ENCODE peak calls at places on chromosomes 11 and 22, in ten cellular contexts. P is uterus, H is transverse colon, G is A549, U is IMR-90, Q is body of pancreas, V is NB4, X is prostate gland, Z is ovary, J is Peyer's patch. W is an unnamed sample.

GRCh38 chr11:121606354-121606753 is 153.6 kb upstream of the SORL1-AS1 start:
- DNase-seq in P (no peak), H (no peak), G (no peak), U (peak; percentile 23), Q (no peak), V (no peak), X (no peak), Z (no peak), J (no peak), W (no peak)

GRCh38 chr11:36574486-36574885 is 6.7 kb downstream of the RAG1 start:
- DNase-seq in P (no peak), H (no peak), G (no peak), U (no peak), Q (no peak), V (no peak), X (no peak), Z (no peak), J (no peak), W (no peak)

GRCh38 chr22:27952091-27952490 is 33.0 kb upstream of the PITPNB start:
- DNase-seq in P (no peak), H (no peak), G (no peak), U (peak; percentile 81), Q (no peak), V (no peak), X (no peak), Z (no peak), J (no peak), W (no peak)

GRCh38 chr11:132531921-132532320 is 1000.4 kb downstream of the OPCML start:
- DNase-seq in P (no peak), H (no peak), G (no peak), U (no peak), Q (no peak), V (no peak), X (no peak), Z (no peak), J (no peak), W (no peak)

GRCh38 chr11:129814244-129814992 is 1.2 kb upstream of the TMEM45B start:
- DNase-seq in P (no peak), H (no peak), G (no peak), U (no peak), Q (no peak), V (no peak), X (no peak), Z (no peak), J (no peak), W (no peak)

GRCh38 chr11:30583505-30584280 is 2.5 kb downstream of the MPPED2 start:
- DNase-seq in P (peak; percentile 66), H (peak; percentile 9), G (no peak), U (no peak), Q (peak; percentile 15), V (no peak), X (peak; percentile 52), Z (peak; percentile 22), J (no peak), W (peak; percentile 84)

GRCh38 chr11:47004595-47005033 is 68.1 kb downstream of the CSTPP1 start:
- DNase-seq in P (peak; percentile 82), H (peak; percentile 71), G (no peak), U (peak; percentile 98), Q (peak; percentile 85), V (peak; percentile 81), X (peak; percentile 82), Z (peak; percentile 72), J (peak; percentile 74), W (peak; percentile 87)

GRCh38 chr11:7667460-7667859 is 5.8 kb downstream of the CYB5R2 start:
- DNase-seq in P (no peak), H (no peak), G (no peak), U (peak; percentile 26), Q (no peak), V (no peak), X (no peak), Z (no peak), J (no peak), W (no peak)

GRCh38 chr22:29706991-29707390 is 12.8 kb upstream of the CABP7 start:
- DNase-seq in P (no peak), H (no peak), G (no peak), U (no peak), Q (peak; percentile 49), V (no peak), X (no peak), Z (no peak), J (no peak), W (no peak)

GRCh38 chr11:3867209-3868071 is 12.0 kb downstream of the STIM1 start:
- DNase-seq in P (no peak), H (no peak), G (no peak), U (no peak), Q (peak; percentile 78), V (no peak), X (no peak), Z (no peak), J (no peak), W (no peak)

GRCh38 chr22:31346733-31347250 is 646 bp upstream of the PATZ1 start:
- DNase-seq in P (peak; percentile 56), H (peak; percentile 57), G (peak; percentile 42), U (peak; percentile 33), Q (peak; percentile 73), V (peak; percentile 88), X (peak; percentile 43), Z (peak; percentile 74), J (peak; percentile 79), W (peak; percentile 90)

DNA sequence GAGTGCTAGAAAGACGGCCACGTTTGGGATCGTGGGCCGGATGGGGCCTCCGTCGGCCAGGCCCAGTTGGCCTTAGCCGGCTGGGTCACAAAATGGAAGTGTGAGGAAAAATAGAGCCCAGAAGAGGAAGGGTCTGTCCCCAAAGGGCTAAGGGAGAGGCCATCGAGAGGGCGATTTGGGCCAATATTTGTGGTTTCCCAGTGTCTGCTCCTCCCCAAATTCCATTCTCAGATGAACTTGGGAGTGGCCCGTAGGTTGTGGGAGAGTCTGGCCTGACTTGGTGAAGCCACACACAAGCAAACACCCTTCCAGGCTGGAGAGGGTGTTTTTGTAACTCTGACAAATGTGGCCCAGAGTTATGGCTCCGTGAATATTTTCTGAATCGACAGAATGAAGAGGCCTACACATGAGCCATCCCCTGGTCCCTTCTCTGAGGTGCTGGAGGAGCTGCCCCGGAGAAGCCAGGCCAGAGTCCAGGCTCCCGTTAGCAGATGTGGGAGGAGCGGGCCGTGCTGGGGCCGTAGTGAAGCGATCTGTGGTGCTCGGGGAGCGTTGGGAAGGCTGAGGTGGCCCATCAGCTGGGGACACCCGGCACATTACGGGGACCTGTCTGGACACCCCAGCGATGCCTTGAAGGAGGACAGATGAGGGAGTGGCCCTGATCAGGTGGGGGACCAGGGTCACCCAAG is 73.5 kb upstream of the PPARA start:
- DNase-seq in P (peak; percentile 55), H (peak; percentile 28), G (no peak), U (peak; percentile 37), Q (peak; percentile 70), V (no peak), X (peak; percentile 44), Z (no peak), J (peak; percentile 64), W (no peak)
- TF ChIP-seq CTCF in P (no peak), H (no peak), G (no peak), U (no peak), Q (no peak), V (no peak), X (no peak), Z (no peak), J (no peak), W (no peak)

DNA sequence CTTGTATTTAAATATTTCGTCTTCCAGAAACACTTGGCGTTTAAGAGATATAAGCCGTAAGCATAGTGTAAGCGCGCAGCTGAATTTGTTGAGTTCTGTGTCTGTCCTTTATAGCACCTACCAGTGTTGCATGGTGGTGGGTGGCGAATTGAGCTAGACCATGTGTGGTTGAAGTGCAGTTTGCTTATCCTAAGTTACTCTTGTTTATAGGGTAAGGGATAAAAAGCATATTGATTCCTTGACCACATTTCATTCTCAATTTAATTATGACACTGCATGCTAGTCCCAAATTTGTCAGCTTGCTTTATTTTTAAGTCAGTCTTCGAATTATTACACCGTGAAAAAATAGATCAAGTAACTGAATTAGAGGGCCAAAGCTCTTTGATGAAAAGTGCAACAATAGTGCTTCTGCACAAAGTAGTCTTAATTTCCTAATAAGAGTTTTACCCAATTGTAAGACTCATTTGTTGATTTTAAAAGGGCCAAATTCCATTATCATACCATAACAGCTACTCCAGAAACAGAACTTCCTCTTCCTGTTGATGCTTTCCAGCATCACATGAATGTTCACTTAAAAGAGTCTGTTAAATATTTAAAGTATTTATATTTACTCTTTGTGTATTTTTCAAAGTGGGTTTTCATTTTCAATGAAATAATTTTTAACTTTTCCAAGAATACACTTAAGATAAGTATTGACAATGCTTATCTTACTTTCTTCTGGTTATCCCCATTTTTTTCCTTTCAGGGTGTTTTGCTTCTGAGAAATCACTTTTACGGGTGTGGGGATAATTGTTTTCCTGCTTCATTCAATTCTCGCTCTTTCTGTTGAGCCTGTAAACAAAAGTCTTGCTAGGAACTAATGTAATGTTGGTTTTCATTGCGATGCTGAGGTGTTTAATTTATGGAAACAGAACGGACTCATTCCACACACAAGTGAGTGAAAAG is 2.0 kb downstream of the ARHGEF12 start:
- DNase-seq in P (no peak), H (no peak), G (no peak), U (peak; percentile 59), Q (peak; percentile 39), V (no peak), X (no peak), Z (no peak), J (no peak), W (no peak)
- H3K4me3 ChIP-seq in P (peak overlapping the region; percentile 74), H (peak overlapping the region; percentile 99), G (peak overlapping the region; percentile 64), U (peak overlapping the region; percentile 93), Q (no peak overlapping the region), V (no peak overlapping the region), X (peak overlapping the region; percentile 87), Z (peak overlapping the region; percentile 67), J (peak overlapping the region; percentile 94), W (peak overlapping the region; percentile 64)

GRCh38 chr11:44530413-44531115 is 34.9 kb upstream of the CD82 start:
- DNase-seq in P (no peak), H (no peak), G (no peak), U (peak; percentile 19), Q (no peak), V (no peak), X (no peak), Z (no peak), J (no peak), W (no peak)
- TF ChIP-seq POLR2A in P (no peak), H (no peak), G (no peak), U (no peak), Q (no peak), V (no peak), X (no peak), Z (no peak), J (no peak), W (no peak)

GRCh38 chr22:50576806-50577696 is 1.2 kb downstream of the CPT1B start:
- DNase-seq in P (no peak), H (no peak), G (no peak), U (no peak), Q (no peak), V (no peak), X (no peak), Z (no peak), J (no peak), W (no peak)

GRCh38 chr22:50574383-50574755 is 3.9 kb downstream of the CPT1B start:
- DNase-seq in P (no peak), H (no peak), G (no peak), U (no peak), Q (no peak), V (no peak), X (no peak), Z (no peak), J (no peak), W (no peak)

GRCh38 chr22:50575426-50575941 is 2.7 kb downstream of the CPT1B start:
- DNase-seq in P (no peak), H (no peak), G (no peak), U (no peak), Q (no peak), V (no peak), X (no peak), Z (no peak), J (no peak), W (no peak)

GRCh38 chr22:50577697-50577986 is 585 bp downstream of the CPT1B start:
- DNase-seq in P (no peak), H (no peak), G (no peak), U (no peak), Q (no peak), V (no peak), X (no peak), Z (no peak), J (peak; percentile 44), W (no peak)

GRCh38 chr22:50576070-50576469 is 2.2 kb downstream of the CPT1B start:
- DNase-seq in P (no peak), H (no peak), G (peak; percentile 20), U (peak; percentile 44), Q (peak; percentile 34), V (peak; percentile 53), X (no peak), Z (no peak), J (no peak), W (no peak)
- TF ChIP-seq CTCF in P (no peak), H (no peak), G (no peak), U (peak; percentile 60), Q (peak; percentile 44), V (no peak), X (no peak), Z (no peak), J (no peak), W (no peak)

W was measured in lower leg skin.